ENCODE peak calls at places on chromosomes 13 and 19, in nine cellular contexts. K is NCI-H1417, T is HTR-8/SVneo, S is mammary epithelial cell, E is brain microvascular endothelial cell, O is NCI-H69, L is NCI-H2029 treated with DMSO at 0.1 percent for 48 hours, Z is endothelial cell of umbilical vein, D is AG20443. J is an unnamed sample.

GRCh38 chr19:56155124-56155687 is 14.1 kb downstream of the ZNF444 start:
- DNase-seq in L (no peak), K (no peak), D (no peak), Z (no peak), S (no peak), O (no peak), T (no peak), E (no peak), J (no peak)

GRCh38 chr13:113653264-113654174 is 4.5 kb downstream of the ATP4B start:
- DNase-seq in L (no peak), E (no peak), D (no peak), Z (no peak), K (peak), S (no peak), O (peak), T (no peak), J (peak)

GRCh38 chr19:1768918-1769644 is 15.8 kb downstream of the ONECUT3 start:
- DNase-seq in K (no peak), Z (no peak), S (no peak), O (no peak), T (no peak), D (no peak), E (no peak), L (no peak), J (no peak)

GRCh38 chr13:81142306-81142999 is 801.5 kb upstream of the SPRY2 start:
- DNase-seq in T (no peak), E (no peak), Z (no peak), L (no peak), K (no peak), S (no peak), O (peak), D (no peak), J (no peak)

GRCh38 chr13:112455476-112456059 is 79.4 kb downstream of the SPACA7 start:
- DNase-seq in T (no peak), K (no peak), L (no peak), Z (no peak), E (no peak), S (no peak), D (no peak), O (no peak), J (no peak)

GRCh38 chr13:96091164-96091931 is 1.4 kb downstream of the HS6ST3 start:
- DNase-seq in K (peak), D (peak), Z (peak), L (no peak), E (no peak), S (no peak), T (no peak), O (peak), J (peak)

GRCh38 chr13:48320906-48321510 is 17.5 kb downstream of the RB1 start:
- DNase-seq in Z (no peak), T (no peak), D (peak), L (no peak), S (no peak), O (no peak), K (no peak), E (no peak), J (no peak)

GRCh38 chr13:98824376-98825160 is 72.1 kb upstream of the SLC15A1 start:
- DNase-seq in L (no peak), T (no peak), Z (no peak), S (peak), E (no peak), O (no peak), D (no peak), K (no peak), J (no peak)

GRCh38 chr13:87398047-87398446 is 273.1 kb upstream of the SLITRK5 start:
- DNase-seq in L (no peak), S (no peak), Z (no peak), E (no peak), K (no peak), D (no peak), O (peak), T (no peak), J (no peak)

GRCh38 chr13:98889419-98890079 is 88.3 kb downstream of the DOCK9 start:
- DNase-seq in L (no peak), S (peak), O (peak), Z (no peak), T (no peak), K (no peak), D (no peak), E (no peak), J (no peak)

GRCh38 chr19:38693380-38694223 is 46.2 kb downstream of the ACTN4 start:
- DNase-seq in O (no peak), L (no peak), E (peak), Z (peak), T (peak), K (no peak), S (peak), D (no peak), J (no peak)

GRCh38 chr19:5690125-5690954 is at the start of gene RPL36:
- DNase-seq in Z (peak), S (peak), T (peak), O (peak), L (peak), D (peak), E (peak), K (peak), J (peak)

GRCh38 chr19:5903054-5903501 is 512 bp downstream of the NDUFA11 start:
- DNase-seq in K (no peak), O (peak), D (peak), T (no peak), L (no peak), Z (no peak), E (peak), S (peak), J (no peak)

GRCh38 chr19:29089315-29089855 is 123.6 kb downstream of the UQCRFS1 start:
- DNase-seq in K (no peak), E (no peak), L (no peak), D (no peak), S (no peak), Z (no peak), T (no peak), O (no peak), J (no peak)

GRCh38 chr19:38395381-38396127 is 7.1 kb downstream of the SPRED3 start:
- DNase-seq in K (no peak), T (no peak), L (no peak), O (peak), E (no peak), Z (no peak), D (no peak), S (no peak), J (no peak)

GRCh38 chr13:35672611-35673010 is 196.1 kb upstream of the MAB21L1 start:
- DNase-seq in S (no peak), K (no peak), L (no peak), E (no peak), T (no peak), O (peak), D (peak), Z (no peak), J (no peak)

GRCh38 chr19:20558011-20558410 is 7.6 kb downstream of the ZNF737 start:
- DNase-seq in Z (no peak), O (no peak), D (no peak), E (no peak), T (no peak), L (no peak), K (no peak), S (no peak), J (no peak)

GRCh38 chr19:38718747-38719543 is 25.3 kb downstream of the CAPN12 start:
- DNase-seq in T (no peak), D (peak), Z (no peak), O (no peak), K (no peak), L (peak), E (peak), S (peak), J (no peak)

GRCh38 chr19:38700350-38700932 is 43.8 kb downstream of the CAPN12 start:
- DNase-seq in L (no peak), E (no peak), T (no peak), Z (no peak), S (no peak), O (no peak), K (no peak), D (no peak), J (no peak)

J was measured in DMS153.